ENCODE peak calls at places on chromosome 14, in five cellular contexts. W is HuH-7, S is nephron progenitor cell, Y is anterior cingulate cortex, H is DMS 273 treated with DMSO at 0.1 percent for 48 hours. X is an unnamed sample.

GRCh38 chr14:99930420-99931274 is 134.6 kb upstream of the EVL start:
- DNase-seq in W (no peak), H (no peak), S (no peak), Y (no peak), X (no peak)

GRCh38 chr14:99568567-99569560 is 35.1 kb downstream of the CCDC85C start:
- DNase-seq in S (no peak), Y (no peak), H (no peak), W (no peak), X (no peak)

GRCh38 chr14:101353422-101353821 is 207.9 kb upstream of the DIO3 start:
- DNase-seq in H (no peak), Y (no peak), S (no peak), W (no peak), X (no peak)

GRCh38 chr14:67735361-67735921 is 33.8 kb downstream of the RDH12 start:
- DNase-seq in Y (no peak), S (no peak), H (no peak), W (no peak), X (no peak)

GRCh38 chr14:51491036-51491545 is 160.6 kb upstream of the FRMD6 start:
- DNase-seq in S (no peak), Y (no peak), W (no peak), H (no peak), X (no peak)

GRCh38 chr14:81343166-81343565 is 57.0 kb downstream of the STON2 start:
- DNase-seq in W (no peak), S (no peak), Y (peak; percentile 21), H (no peak), X (no peak)

GRCh38 chr14:75200451-75200850 is 24.0 kb upstream of the TMED10 start:
- DNase-seq in W (no peak), H (no peak), Y (no peak), S (no peak), X (no peak)

GRCh38 chr14:74922752-74923401 is at the start of gene RPS6KL1:
- DNase-seq in H (peak; percentile 22), Y (peak; percentile 89), S (peak; percentile 88), W (peak; percentile 98), X (peak; percentile 97)

GRCh38 chr14:101879212-101880015 is 85.0 kb upstream of the DYNC1H1 start:
- DNase-seq in S (no peak), W (no peak), Y (no peak), H (no peak), X (no peak)

GRCh38 chr14:69643430-69644200 is 32.2 kb downstream of the SUSD6 start:
- DNase-seq in H (peak; percentile 49), S (no peak), W (no peak), Y (no peak), X (no peak)

GRCh38 chr14:59631237-59631636 is 54.6 kb upstream of the CCDC175 start:
- DNase-seq in Y (no peak), W (peak; percentile 15), S (peak; percentile 16), H (no peak), X (peak; percentile 48)

GRCh38 chr14:99734406-99735051 is 50.4 kb downstream of the CYP46A1 start:
- DNase-seq in W (no peak), S (peak; percentile 5), Y (no peak), H (no peak), X (no peak)

GRCh38 chr14:51527073-51527472 is 124.6 kb upstream of the FRMD6 start:
- DNase-seq in W (no peak), H (no peak), Y (no peak), S (no peak), X (no peak)

GRCh38 chr14:97456958-97457357 is 659.8 kb downstream of the VRK1 start:
- DNase-seq in S (no peak), Y (no peak), H (no peak), W (no peak), X (no peak)

GRCh38 chr14:54186821-54187365 is 209.9 kb upstream of the CDKN3 start:
- DNase-seq in W (no peak), Y (no peak), S (peak; percentile 18), H (peak; percentile 85), X (no peak)

GRCh38 chr14:84520711-84521338 is 1009.1 kb upstream of the FLRT2 start:
- DNase-seq in H (no peak), S (no peak), W (no peak), Y (no peak), X (no peak)

GRCh38 chr14:74593241-74593985 is 18.6 kb downstream of the LTBP2 start:
- DNase-seq in S (no peak), W (peak; percentile 18), Y (no peak), H (no peak), X (no peak)

GRCh38 chr14:103803661-103804060 is 43.7 kb downstream of the PPP1R13B start:
- DNase-seq in S (no peak), W (no peak), H (no peak), Y (no peak), X (no peak)

GRCh38 chr14:68285421-68286179 is 466.0 kb downstream of the RAD51B start:
- DNase-seq in W (no peak), S (no peak), Y (no peak), H (no peak), X (no peak)

GRCh38 chr14:32017587-32017986 is 59.5 kb upstream of the ARHGAP5 start:
- DNase-seq in S (no peak), W (no peak), Y (no peak), H (no peak), X (no peak)

GRCh38 chr14:93039649-93040315 is 75.9 kb downstream of the ITPK1 start:
- DNase-seq in W (no peak), Y (no peak), H (no peak), S (no peak), X (no peak)

GRCh38 chr14:54713364-54713763 is 146.4 kb downstream of the SAMD4A start:
- DNase-seq in H (no peak), S (no peak), Y (no peak), W (no peak), X (no peak)

GRCh38 chr14:59913187-59913586 is 6.8 kb upstream of the LRRC9 start:
- DNase-seq in Y (no peak), H (no peak), W (no peak), S (no peak), X (no peak)

GRCh38 chr14:102506599-102506871 is 3.0 kb downstream of the ANKRD9 start:
- DNase-seq in S (no peak), H (no peak), W (no peak), Y (no peak), X (no peak)

GRCh38 chr14:102095871-102096568 is 9.2 kb upstream of the HSP90AA1 start:
- DNase-seq in Y (no peak), W (no peak), H (no peak), S (no peak), X (no peak)

GRCh38 chr14:81562818-81563217 is 29.2 kb upstream of the SEL1L start:
- DNase-seq in W (no peak), H (no peak), S (no peak), Y (no peak), X (no peak)

GRCh38 chr14:51613436-51613835 is 38.3 kb upstream of the FRMD6 start:
- DNase-seq in S (no peak), W (no peak), Y (no peak), H (no peak), X (no peak)

GRCh38 chr14:70898346-70898745 is 8.9 kb upstream of the PCNX1 start:
- DNase-seq in Y (no peak), S (no peak), W (no peak), H (no peak), X (no peak)

GRCh38 chr14:39109893-39110715 is 4.0 kb upstream of the GEMIN2 start:
- DNase-seq in Y (no peak), H (no peak), W (no peak), S (no peak), X (no peak)

GRCh38 chr14:60353410-60353809 is 104.4 kb downstream of the PPM1A start:
- DNase-seq in W (no peak), S (no peak), Y (no peak), H (no peak), X (no peak)

GRCh38 chr14:104373055-104373854 is 206.3 kb upstream of the C14orf180 start:
- DNase-seq in Y (no peak), W (no peak), H (no peak), S (no peak), X (no peak)

GRCh38 chr14:36361210-36361853 is 40.9 kb upstream of the MBIP start:
- DNase-seq in H (no peak), S (no peak), W (no peak), Y (no peak), X (no peak)

GRCh38 chr14:95336192-95336760 is 16.6 kb upstream of the CLMN start:
- DNase-seq in Y (no peak), W (no peak), S (no peak), H (no peak), X (no peak)